ENCODE peak calls at places on chromosomes 13 and 19, in four cellular contexts. One of them, this sample, is unnamed.

GRCh38 chr13:46179576-46180368 is 2.2 kb downstream of the LCP1 start:
- DNase-seq in kidney glomerular epithelial cell: no peak
- DNase-seq in WERI-Rb-1: no peak
- DNase-seq in hepatic stellate cell: no peak
- DNase-seq in this sample: no peak

GRCh38 chr13:47665041-47665440 is 336.0 kb downstream of the SUCLA2 start:
- DNase-seq in hepatic stellate cell: no peak
- DNase-seq in kidney glomerular epithelial cell: no peak
- DNase-seq in WERI-Rb-1: no peak
- DNase-seq in this sample: no peak

GRCh38 chr13:46389985-46390384 is 2.9 kb upstream of the RUBCNL start:
- DNase-seq in hepatic stellate cell: no peak
- DNase-seq in kidney glomerular epithelial cell: peak; percentile 41
- DNase-seq in WERI-Rb-1: no peak
- DNase-seq in this sample: no peak

GRCh38 chr19:36838784-36839324 is 667 bp upstream of the ZNF790 start:
- DNase-seq in hepatic stellate cell: no peak
- DNase-seq in WERI-Rb-1: no peak
- DNase-seq in kidney glomerular epithelial cell: no peak
- DNase-seq in this sample: no peak

GRCh38 chr19:2428027-2428690 is 773 bp upstream of the TIMM13 start:
- DNase-seq in kidney glomerular epithelial cell: no peak
- DNase-seq in hepatic stellate cell: no peak
- DNase-seq in WERI-Rb-1: peak; percentile 53
- DNase-seq in this sample: no peak

GRCh38 chr19:34828156-34828555 is 55.1 kb upstream of the ZNF599 start:
- DNase-seq in kidney glomerular epithelial cell: no peak
- DNase-seq in hepatic stellate cell: no peak
- DNase-seq in WERI-Rb-1: no peak
- DNase-seq in this sample: no peak

GRCh38 chr19:1264801-1265610 is 4.1 kb upstream of the CIRBP start:
- DNase-seq in WERI-Rb-1: no peak
- DNase-seq in hepatic stellate cell: peak; percentile 94
- DNase-seq in kidney glomerular epithelial cell: peak; percentile 37
- DNase-seq in this sample: peak; percentile 90

GRCh38 chr13:66992183-66992582 is 238.0 kb downstream of the PCDH9 start:
- DNase-seq in hepatic stellate cell: no peak
- DNase-seq in WERI-Rb-1: no peak
- DNase-seq in kidney glomerular epithelial cell: no peak
- DNase-seq in this sample: peak; percentile 2

GRCh38 chr19:48633148-48634035 is 3.8 kb downstream of the DBP start:
- DNase-seq in WERI-Rb-1: peak; percentile 87
- DNase-seq in hepatic stellate cell: no peak
- DNase-seq in kidney glomerular epithelial cell: no peak
- DNase-seq in this sample: no peak

This sample was measured in cardiac muscle cell.